ENCODE peak calls at places on chromosomes 3 and 15, in four cellular contexts. One of them, this sample, is unnamed.

GRCh38 chr3:161915283-161915682 is 418.7 kb downstream of the OTOL1 start:
- DNase-seq in NB4: no peak
- DNase-seq in fibroblast of mammary gland: no peak
- DNase-seq in HFF-Myc: no peak
- DNase-seq in this sample: no peak

GRCh38 chr3:101017048-101017447 is 23.8 kb upstream of the ABI3BP start:
- DNase-seq in NB4: no peak
- DNase-seq in HFF-Myc: no peak
- DNase-seq in fibroblast of mammary gland: peak
- DNase-seq in this sample: no peak

GRCh38 chr3:14741510-14741909 is 66.6 kb downstream of the C3orf20 start:
- DNase-seq in NB4: no peak
- DNase-seq in HFF-Myc: no peak
- DNase-seq in fibroblast of mammary gland: no peak
- DNase-seq in this sample: no peak

GRCh38 chr15:63191895-63192603 is 2.6 kb downstream of the RAB8B start:
- DNase-seq in HFF-Myc: no peak
- DNase-seq in fibroblast of mammary gland: no peak
- DNase-seq in NB4: peak
- DNase-seq in this sample: peak

GRCh38 chr15:75237316-75237982 is 20.7 kb upstream of the GOLGA6C start:
- DNase-seq in HFF-Myc: no peak
- DNase-seq in fibroblast of mammary gland: no peak
- DNase-seq in NB4: no peak
- DNase-seq in this sample: no peak

GRCh38 chr3:71905426-71905825 is 120.5 kb upstream of the PROK2 start:
- DNase-seq in fibroblast of mammary gland: no peak
- DNase-seq in HFF-Myc: no peak
- DNase-seq in NB4: peak
- DNase-seq in this sample: peak

GRCh38 chr3:4834403-4834866 is 144.8 kb upstream of the BHLHE40 start:
- DNase-seq in HFF-Myc: no peak
- DNase-seq in NB4: peak
- DNase-seq in fibroblast of mammary gland: no peak
- DNase-seq in this sample: peak

GRCh38 chr3:190265795-190266194 is 56.5 kb downstream of the CLDN1 start:
- DNase-seq in fibroblast of mammary gland: peak
- DNase-seq in NB4: no peak
- DNase-seq in HFF-Myc: no peak
- DNase-seq in this sample: no peak

GRCh38 chr3:39378092-39378491 is 5.1 kb upstream of the SLC25A38 start:
- DNase-seq in fibroblast of mammary gland: peak
- DNase-seq in HFF-Myc: no peak
- DNase-seq in NB4: peak
- DNase-seq in this sample: peak

GRCh38 chr3:185583925-185584324 is 2.2 kb upstream of the SENP2 start:
- DNase-seq in NB4: no peak
- DNase-seq in HFF-Myc: no peak
- DNase-seq in fibroblast of mammary gland: no peak
- DNase-seq in this sample: no peak

GRCh38 chr3:100915706-100916105 is 77.5 kb downstream of the ABI3BP start:
- DNase-seq in HFF-Myc: no peak
- DNase-seq in fibroblast of mammary gland: peak
- DNase-seq in NB4: no peak
- DNase-seq in this sample: no peak

GRCh38 chr15:68424754-68425390 is 7.1 kb downstream of the ITGA11 start:
- DNase-seq in fibroblast of mammary gland: no peak
- DNase-seq in NB4: no peak
- DNase-seq in HFF-Myc: no peak
- DNase-seq in this sample: no peak

GRCh38 chr15:36601497-36601932 is 22.1 kb downstream of the CDIN1 start:
- DNase-seq in NB4: no peak
- DNase-seq in fibroblast of mammary gland: peak
- DNase-seq in HFF-Myc: no peak
- DNase-seq in this sample: peak

GRCh38 chr15:73480051-73480450 is 37.1 kb downstream of the REC114 start:
- DNase-seq in HFF-Myc: no peak
- DNase-seq in fibroblast of mammary gland: no peak
- DNase-seq in NB4: no peak
- DNase-seq in this sample: no peak

GRCh38 chr3:114112696-114113095 is 56.2 kb downstream of the QTRT2 start:
- DNase-seq in fibroblast of mammary gland: peak
- DNase-seq in NB4: no peak
- DNase-seq in HFF-Myc: no peak
- DNase-seq in this sample: no peak

GRCh38 chr3:108548304-108548703 is 37.9 kb upstream of the MYH15 start:
- DNase-seq in NB4: no peak
- DNase-seq in HFF-Myc: no peak
- DNase-seq in fibroblast of mammary gland: peak
- DNase-seq in this sample: no peak

GRCh38 chr15:38176155-38176554 is 76.5 kb upstream of the SPRED1 start:
- DNase-seq in NB4: peak
- DNase-seq in HFF-Myc: no peak
- DNase-seq in fibroblast of mammary gland: peak
- DNase-seq in this sample: peak

GRCh38 chr15:76199106-76200082 is 111.9 kb downstream of the ETFA start:
- DNase-seq in NB4: no peak
- DNase-seq in HFF-Myc: no peak
- DNase-seq in fibroblast of mammary gland: peak
- DNase-seq in this sample: no peak

GRCh38 chr15:63922551-63923315 is 89.0 kb upstream of the HERC1 start:
- DNase-seq in fibroblast of mammary gland: peak
- DNase-seq in HFF-Myc: no peak
- DNase-seq in NB4: no peak
- DNase-seq in this sample: no peak

GRCh38 chr15:67897646-67898045 is 57.8 kb upstream of the RNU6-1 start:
- DNase-seq in fibroblast of mammary gland: no peak
- DNase-seq in HFF-Myc: no peak
- DNase-seq in NB4: peak
- DNase-seq in this sample: no peak

GRCh38 chr3:137764563-137765309 is 621 bp downstream of the SOX14 start:
- DNase-seq in fibroblast of mammary gland: no peak
- DNase-seq in HFF-Myc: no peak
- DNase-seq in NB4: no peak
- DNase-seq in this sample: no peak

GRCh38 chr3:106628407-106628806 is 748.8 kb upstream of the CCDC54 start:
- DNase-seq in fibroblast of mammary gland: peak
- DNase-seq in NB4: no peak
- DNase-seq in HFF-Myc: peak
- DNase-seq in this sample: no peak

GRCh38 chr3:150362515-150363302 is 45.4 kb upstream of the TSC22D2 start:
- DNase-seq in NB4: no peak
- DNase-seq in HFF-Myc: no peak
- DNase-seq in fibroblast of mammary gland: no peak
- DNase-seq in this sample: no peak

GRCh38 chr3:2771711-2772110 is 338.5 kb downstream of the IL5RA start:
- DNase-seq in HFF-Myc: no peak
- DNase-seq in NB4: no peak
- DNase-seq in fibroblast of mammary gland: no peak
- DNase-seq in this sample: no peak

GRCh38 chr3:151145713-151146070 is 57.3 kb downstream of the GPR171 start:
- DNase-seq in fibroblast of mammary gland: no peak
- DNase-seq in HFF-Myc: no peak
- DNase-seq in NB4: no peak
- DNase-seq in this sample: no peak

GRCh38 chr3:119628816-119629445 is 31.2 kb downstream of the PLA1A start:
- DNase-seq in NB4: no peak
- DNase-seq in HFF-Myc: no peak
- DNase-seq in fibroblast of mammary gland: peak
- DNase-seq in this sample: peak

DNA sequence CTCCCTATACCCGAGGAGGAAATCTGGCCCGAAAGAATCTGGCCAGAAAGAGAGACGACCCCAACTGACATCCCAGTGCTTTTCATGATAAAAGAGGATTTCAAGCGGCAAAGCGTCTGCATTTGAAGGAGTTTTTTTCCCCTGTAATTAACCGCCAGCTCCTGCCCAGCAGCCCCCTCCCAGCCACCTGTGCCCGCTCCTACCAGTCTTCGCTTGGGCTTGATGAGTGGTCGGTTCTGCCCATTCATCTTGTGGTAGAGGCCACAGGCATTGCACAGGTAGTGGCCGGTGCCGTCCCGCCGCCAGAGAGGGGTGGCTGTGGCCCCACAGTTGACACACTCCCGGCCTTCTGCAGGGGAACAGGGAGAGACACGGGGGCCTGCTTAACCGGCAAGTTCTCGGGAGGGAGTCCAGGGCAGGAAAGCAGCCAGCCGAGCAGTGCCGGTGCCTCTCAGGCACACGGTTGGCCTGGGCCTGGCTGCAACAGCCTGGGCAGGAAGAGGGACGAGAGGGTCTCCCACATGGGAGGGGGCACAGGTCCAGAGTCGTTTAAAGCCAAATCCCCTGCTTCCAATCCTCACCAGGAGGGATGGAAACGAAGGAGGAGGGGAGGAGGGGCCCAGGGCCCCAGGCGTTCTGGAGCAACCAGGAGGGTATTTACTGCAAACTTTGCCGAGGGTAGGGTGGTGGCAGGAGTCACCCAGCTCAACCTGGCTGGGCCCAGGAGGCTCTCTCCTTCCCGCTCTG is 9.2 kb downstream of the GATA2 start:
- DNase-seq in HFF-Myc: no peak
- DNase-seq in fibroblast of mammary gland: no peak
- DNase-seq in NB4: no peak
- DNase-seq in this sample: no peak
- H3K4me3 ChIP-seq in HFF-Myc: peak
- H3K4me3 ChIP-seq in fibroblast of mammary gland: no peak
- H3K4me3 ChIP-seq in NB4: no peak
- H3K4me3 ChIP-seq in this sample: no peak

DNA sequence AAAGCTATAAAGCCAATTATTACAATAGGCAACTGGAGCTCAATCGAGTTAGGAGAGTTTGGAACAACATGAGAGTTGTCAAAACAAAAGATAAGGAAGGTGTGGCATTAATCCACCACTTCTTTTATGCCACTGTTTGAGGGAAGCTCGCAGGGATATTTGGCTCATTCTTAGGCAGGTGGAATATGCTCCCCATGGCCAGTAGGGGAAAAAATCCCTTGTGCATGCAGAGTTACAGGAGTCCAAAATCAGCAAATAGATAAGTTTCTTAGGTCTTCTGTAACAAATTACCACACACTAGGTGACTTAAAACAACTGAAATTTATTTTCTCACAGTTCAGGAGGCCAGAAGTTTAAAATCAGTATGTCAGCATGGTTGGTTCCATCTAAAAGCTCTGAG is 135.4 kb upstream of the SYNPR start:
- DNase-seq in fibroblast of mammary gland: no peak
- DNase-seq in HFF-Myc: no peak
- DNase-seq in NB4: no peak
- DNase-seq in this sample: no peak
- TF ChIP-seq CTCF in fibroblast of mammary gland: peak
- TF ChIP-seq CTCF in HFF-Myc: no peak
- TF ChIP-seq CTCF in NB4: no peak
- TF ChIP-seq CTCF in this sample: no peak

GRCh38 chr3:120678984-120679383 is 3.1 kb downstream of the HGD start:
- DNase-seq in HFF-Myc: no peak
- DNase-seq in fibroblast of mammary gland: no peak
- DNase-seq in NB4: peak
- DNase-seq in this sample: peak
- H3K4me3 ChIP-seq in HFF-Myc: no peak
- H3K4me3 ChIP-seq in fibroblast of mammary gland: no peak
- H3K4me3 ChIP-seq in NB4: peak
- H3K4me3 ChIP-seq in this sample: no peak

DNA sequence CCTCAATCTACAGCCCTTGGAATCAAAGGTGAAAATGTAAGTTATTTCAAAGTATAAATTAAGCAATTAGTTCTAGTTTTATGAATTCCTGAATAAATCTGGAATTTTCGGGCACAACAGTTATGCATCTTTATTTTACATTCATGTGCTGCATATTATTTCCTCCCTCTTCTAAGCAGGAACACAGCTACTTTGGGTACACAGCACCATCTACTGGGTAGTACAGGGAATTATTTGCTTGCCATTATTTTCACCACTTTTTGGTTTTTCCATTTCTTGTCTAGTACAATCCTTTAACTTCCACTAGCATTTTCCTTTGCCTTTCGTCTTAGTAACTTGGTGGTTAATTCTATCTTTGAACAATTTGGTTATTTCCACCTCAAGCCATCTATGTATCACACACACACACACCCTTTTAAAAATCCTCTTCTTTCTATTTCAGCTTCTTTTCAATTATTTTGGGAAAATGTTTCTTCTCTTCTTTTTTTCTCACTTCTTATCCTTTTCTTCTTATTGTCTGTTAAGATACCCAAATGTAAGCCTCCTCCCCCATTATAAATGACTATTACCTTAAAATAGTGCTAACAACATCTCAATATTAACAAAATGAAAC is 451.0 kb downstream of the MFSD1 start:
- DNase-seq in NB4: peak
- DNase-seq in HFF-Myc: peak
- DNase-seq in fibroblast of mammary gland: peak
- DNase-seq in this sample: peak
- TF ChIP-seq CTCF in NB4: peak
- TF ChIP-seq CTCF in HFF-Myc: peak
- TF ChIP-seq CTCF in fibroblast of mammary gland: peak
- TF ChIP-seq CTCF in this sample: peak

DNA sequence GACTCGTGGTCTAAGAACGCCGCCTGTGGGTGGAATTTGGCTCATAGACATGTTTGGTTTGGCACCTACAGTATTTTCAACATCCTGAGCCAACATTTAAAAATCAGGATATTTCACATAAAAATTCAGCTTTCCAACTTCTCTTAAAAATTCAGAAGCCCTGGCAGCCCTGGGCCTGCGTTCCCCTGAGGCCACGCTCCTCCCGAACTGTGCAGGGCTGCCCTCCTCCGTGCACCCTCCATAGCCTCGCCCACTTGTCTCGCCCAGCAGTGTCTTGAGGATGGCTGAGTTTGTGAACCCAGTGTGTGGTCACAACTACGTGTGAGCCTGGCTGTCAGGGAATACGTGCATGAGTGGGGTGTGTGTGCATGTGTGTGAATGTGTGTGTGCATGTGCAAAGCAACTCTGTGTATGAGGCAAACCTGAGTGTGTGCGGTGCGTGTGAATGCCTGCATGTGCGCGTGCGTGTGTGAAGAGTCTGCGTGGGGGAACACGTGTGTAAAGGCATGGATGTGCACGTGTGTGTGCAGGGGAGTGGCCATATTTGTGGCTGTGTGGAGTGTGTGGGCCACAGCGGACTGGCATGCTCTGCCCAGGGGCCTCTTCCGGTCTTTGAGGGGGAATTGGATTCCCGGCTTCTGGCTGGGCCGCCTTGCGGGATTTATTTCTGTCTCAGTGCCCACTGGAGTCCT is 30.9 kb downstream of the PTH1R start:
- DNase-seq in fibroblast of mammary gland: peak
- DNase-seq in NB4: no peak
- DNase-seq in HFF-Myc: no peak
- DNase-seq in this sample: no peak
- H3K4me3 ChIP-seq in fibroblast of mammary gland: no peak
- H3K4me3 ChIP-seq in NB4: no peak
- H3K4me3 ChIP-seq in HFF-Myc: no peak
- H3K4me3 ChIP-seq in this sample: no peak

DNA sequence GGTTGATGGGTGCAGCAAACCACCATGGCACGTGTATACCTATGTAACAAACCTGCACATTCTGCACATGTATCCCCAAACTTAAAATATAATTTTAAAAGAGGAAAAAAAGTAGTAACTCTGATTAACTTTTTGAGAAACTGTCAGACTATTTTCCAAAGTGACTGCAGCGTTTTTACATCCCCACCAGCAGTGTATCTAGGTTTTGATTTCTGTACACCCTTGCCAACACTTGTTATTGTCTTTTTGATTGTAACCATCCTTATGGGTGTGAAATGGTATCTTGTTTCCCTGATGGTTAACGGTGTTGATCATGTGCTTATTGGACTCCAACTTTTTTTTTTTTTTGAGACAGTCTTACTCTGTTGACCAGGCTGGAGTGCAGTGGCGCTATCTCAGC is 23.0 kb upstream of the ALPK3 start:
- DNase-seq in NB4: no peak
- DNase-seq in HFF-Myc: no peak
- DNase-seq in fibroblast of mammary gland: no peak
- DNase-seq in this sample: no peak
- TF ChIP-seq CTCF in NB4: no peak
- TF ChIP-seq CTCF in HFF-Myc: no peak
- TF ChIP-seq CTCF in fibroblast of mammary gland: no peak
- TF ChIP-seq CTCF in this sample: no peak

This sample was measured in GM12865.